ENCODE peak calls at places on chromosomes 3 and 15, in eight cellular contexts. X, O, J, N, W, T, K and A are unnamed samples.

GRCh38 chr3:119349353-119349752 is 55.2 kb downstream of the ARHGAP31 start:
- DNase-seq in X (no peak), J (peak), O (no peak), K (no peak), W (no peak), T (no peak), N (no peak), A (no peak)

GRCh38 chr15:45179221-45179985 is 8.4 kb downstream of the SHF start:
- DNase-seq in N (peak), J (peak), W (peak), T (no peak), K (no peak), O (peak), X (no peak), A (no peak)

GRCh38 chr3:73060302-73060723 is 1.1 kb upstream of the EBLN2 start:
- DNase-seq in X (no peak), N (no peak), W (no peak), K (no peak), J (no peak), T (no peak), O (no peak), A (no peak)

GRCh38 chr3:15280853-15281532 is 51.4 kb downstream of the SH3BP5 start:
- DNase-seq in X (no peak), T (no peak), O (no peak), K (no peak), W (no peak), N (no peak), J (no peak), A (no peak)

GRCh38 chr3:13199899-13200451 is 126.7 kb upstream of the IQSEC1 start:
- DNase-seq in T (no peak), W (no peak), X (no peak), N (no peak), O (no peak), K (no peak), J (no peak), A (no peak)

GRCh38 chr15:92500023-92500630 is 106.4 kb downstream of the ST8SIA2 start:
- DNase-seq in X (no peak), K (no peak), W (no peak), O (no peak), J (no peak), N (no peak), T (no peak), A (no peak)

GRCh38 chr3:45785626-45786150 is 10.6 kb downstream of the SLC6A20 start:
- DNase-seq in J (peak), O (no peak), W (no peak), K (no peak), X (no peak), T (no peak), N (no peak), A (no peak)

GRCh38 chr3:7876741-7877297 is 624.8 kb upstream of the LMCD1 start:
- DNase-seq in J (no peak), K (no peak), O (peak), W (no peak), X (no peak), T (no peak), N (no peak), A (no peak)

GRCh38 chr3:170154569-170155143 is 26.9 kb downstream of the PHC3 start:
- DNase-seq in K (no peak), J (no peak), O (no peak), W (no peak), T (no peak), X (no peak), N (no peak), A (no peak)

GRCh38 chr3:63911901-63912767 is at the start of gene SCAANT1:
- DNase-seq in J (peak), N (peak), K (peak), W (peak), O (peak), X (peak), T (peak), A (peak)

GRCh38 chr3:42979044-42979962 is at the start of gene GASK1A:
- DNase-seq in O (no peak), K (peak), N (peak), T (peak), J (peak), W (no peak), X (no peak), A (no peak)

GRCh38 chr3:184741798-184742675 is 30.2 kb upstream of the MAGEF1 start:
- DNase-seq in T (peak), N (peak), W (no peak), X (no peak), K (no peak), O (no peak), J (peak), A (no peak)

GRCh38 chr3:173587055-173587454 is 189.5 kb downstream of the NLGN1 start:
- DNase-seq in O (no peak), X (no peak), T (no peak), N (no peak), W (no peak), J (no peak), K (no peak), A (no peak)
- TF ChIP-seq CTCF in O (no peak), X (no peak), T (no peak), N (no peak), W (no peak), J (no peak), K (no peak), A (no peak)

GRCh38 chr3:62101488-62101887 is 271.9 kb downstream of the FEZF2 start:
- DNase-seq in O (no peak), W (no peak), N (no peak), X (no peak), J (no peak), K (no peak), T (peak), A (no peak)
- H3K27ac ChIP-seq in O (no peak), W (no peak), N (no peak), X (no peak), J (no peak), K (no peak), T (peak), A (no peak)

GRCh38 chr3:104610730-104611652 is 755.7 kb upstream of the ALCAM start:
- DNase-seq in W (no peak), T (no peak), K (no peak), J (no peak), N (peak), X (no peak), O (no peak), A (no peak)
- TF ChIP-seq CTCF in W (no peak), T (no peak), K (no peak), J (peak), N (peak), X (no peak), O (no peak), A (no peak)

GRCh38 chr3:195356151-195357086 is 85.5 kb upstream of the XXYLT1 start:
- DNase-seq in N (no peak), J (peak), T (no peak), K (no peak), O (no peak), W (no peak), X (no peak), A (peak)
- H3K27ac ChIP-seq in N (no peak), J (no peak), T (no peak), K (no peak), O (no peak), W (peak), X (no peak), A (peak)

GRCh38 chr15:76060098-76060989 is 559 bp downstream of the TMEM266 start:
- DNase-seq in O (no peak), T (no peak), X (no peak), W (no peak), K (no peak), J (no peak), N (no peak), A (no peak)

GRCh38 chr15:76056931-76057330 is 2.9 kb upstream of the TMEM266 start:
- DNase-seq in O (no peak), N (no peak), K (no peak), X (no peak), T (no peak), J (no peak), W (no peak), A (no peak)

GRCh38 chr15:76058714-76059319 is 968 bp upstream of the TMEM266 start:
- DNase-seq in J (peak), W (peak), X (no peak), T (no peak), K (no peak), N (peak), O (no peak), A (peak)

GRCh38 chr15:76059320-76060097 is at the start of gene TMEM266:
- DNase-seq in T (peak), O (no peak), N (peak), X (no peak), J (peak), W (peak), K (no peak), A (peak)

GRCh38 chr15:76057332-76058000 is 2.3 kb upstream of the TMEM266 start:
- DNase-seq in J (peak), N (peak), O (no peak), X (peak), W (peak), K (no peak), T (no peak), A (no peak)
- TF ChIP-seq CTCF in J (peak), N (peak), O (peak), X (peak), W (peak), K (peak), T (peak), A (peak)

GRCh38 chr15:88106063-88106462 is 150.5 kb downstream of the NTRK3 start:
- DNase-seq in X (no peak), J (no peak), W (no peak), O (no peak), T (no peak), N (no peak), K (no peak), A (no peak)

GRCh38 chr15:88108991-88109390 is 147.5 kb downstream of the NTRK3 start:
- DNase-seq in X (no peak), T (no peak), K (no peak), N (no peak), O (no peak), W (no peak), J (no peak), A (no peak)

DNA sequence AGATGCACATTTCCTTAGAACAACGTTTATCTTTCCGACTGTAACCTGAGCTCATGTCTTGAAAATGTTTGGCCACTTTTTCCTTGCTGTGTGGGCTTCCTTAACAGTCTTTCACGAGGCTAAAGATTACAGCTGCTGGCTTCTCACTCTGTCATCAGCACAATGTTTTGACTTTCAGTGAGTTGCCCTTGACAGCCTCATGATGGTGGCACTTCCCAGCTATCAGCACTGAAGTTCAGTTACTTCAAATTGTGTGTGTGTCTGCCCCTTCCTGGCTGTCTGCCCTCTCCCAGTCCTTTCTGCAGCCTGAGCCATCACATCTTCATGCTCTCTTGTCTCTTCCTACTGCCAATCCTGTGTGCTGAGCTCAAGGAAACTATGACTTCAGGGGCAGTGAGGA is 152.2 kb downstream of the NTRK3 start:
- DNase-seq in K (no peak), T (no peak), O (no peak), X (no peak), W (no peak), J (no peak), N (no peak), A (no peak)
- H3K27ac ChIP-seq in K (no peak), T (no peak), O (no peak), X (no peak), W (no peak), J (no peak), N (no peak), A (no peak)

GRCh38 chr15:22811640-22812039 is 25.2 kb downstream of the NIPA1 start:
- DNase-seq in O (no peak), W (peak), T (no peak), K (no peak), J (peak), N (peak), X (no peak), A (peak)
- TF ChIP-seq CTCF in O (peak), W (peak), T (no peak), K (no peak), J (peak), N (peak), X (no peak), A (peak)

DNA sequence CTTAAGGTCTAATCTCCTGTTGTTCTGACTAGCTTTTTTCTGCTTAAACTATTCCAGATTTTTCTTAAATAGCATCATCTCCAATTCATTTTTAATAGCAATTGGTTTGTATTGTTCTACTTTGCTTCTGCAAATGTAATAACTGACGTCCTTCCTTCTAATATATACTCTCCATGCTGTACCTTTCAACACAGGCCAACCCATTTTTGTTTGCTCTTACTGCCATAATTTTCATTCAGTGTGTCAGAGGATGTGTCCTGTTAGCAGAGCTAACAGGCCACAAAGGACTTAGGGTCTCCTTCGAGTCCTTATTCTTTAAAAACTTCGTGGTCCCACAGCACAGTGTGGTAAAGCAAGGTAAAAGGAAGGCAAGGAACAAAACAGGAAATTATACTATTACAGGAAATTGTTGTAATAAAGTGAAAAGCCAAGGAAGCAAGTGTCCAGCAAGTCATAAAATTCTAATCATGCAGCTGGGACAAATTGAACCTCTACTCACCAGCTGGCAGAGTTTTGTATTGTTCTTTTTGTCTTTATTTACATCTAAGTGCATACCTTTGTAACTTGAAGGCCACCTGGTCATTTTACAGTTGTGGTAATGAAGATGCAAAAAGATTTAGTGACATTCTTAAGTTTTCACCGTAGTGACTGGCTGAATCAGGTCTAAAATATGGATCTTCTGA is 64.9 kb upstream of the ZBTB20 start:
- DNase-seq in O (no peak), W (no peak), X (no peak), J (no peak), T (no peak), N (no peak), K (no peak), A (no peak)
- H3K27ac ChIP-seq in O (no peak), W (no peak), X (no peak), J (no peak), T (no peak), N (no peak), K (no peak), A (no peak)

GRCh38 chr3:10950476-10951294 is 41.9 kb upstream of the SLC6A1 start:
- DNase-seq in O (peak), W (peak), N (peak), T (peak), J (peak), X (peak), K (no peak), A (peak)
- TF ChIP-seq CTCF in O (peak), W (peak), N (peak), T (peak), J (peak), X (peak), K (peak), A (peak)